ENCODE peak calls at places on chromosomes 5 and 9, in eight cellular contexts. H, F, L, C, E, A, D and B are unnamed samples.

GRCh38 chr5:82749453-82749852 is 327.7 kb downstream of the TMEM167A start:
- DNase-seq in H (no peak), F (peak; percentile 81), L (peak; percentile 68), C (no peak), E (no peak), A (no peak), D (no peak), B (no peak)

GRCh38 chr5:147504001-147504400 is 5.9 kb downstream of the DPYSL3 start:
- DNase-seq in H (peak; percentile 27), F (peak; percentile 76), L (no peak), C (no peak), E (no peak), A (no peak), D (no peak), B (no peak)

GRCh38 chr5:8192840-8193239 is 323.9 kb downstream of the MTRR start:
- DNase-seq in H (no peak), F (no peak), L (no peak), C (no peak), E (no peak), A (no peak), D (no peak), B (no peak)

GRCh38 chr9:22682536-22683392 is 236.1 kb downstream of the DMRTA1 start:
- DNase-seq in H (peak; percentile 56), F (peak; percentile 4), L (no peak), C (no peak), E (peak; percentile 73), A (no peak), D (no peak), B (no peak)

GRCh38 chr5:77282337-77283027 is 72.0 kb downstream of the PDE8B start:
- DNase-seq in H (no peak), F (peak; percentile 31), L (no peak), C (peak; percentile 39), E (no peak), A (no peak), D (no peak), B (no peak)

GRCh38 chr9:92425578-92425977 is 1.3 kb upstream of the OMD start:
- DNase-seq in H (no peak), F (peak; percentile 35), L (no peak), C (no peak), E (no peak), A (no peak), D (no peak), B (no peak)

GRCh38 chr9:124285903-124286291 is 28.1 kb downstream of the NEK6 start:
- DNase-seq in H (peak; percentile 64), F (peak; percentile 98), L (no peak), C (no peak), E (no peak), A (no peak), D (no peak), B (no peak)

GRCh38 chr5:153276151-153276550 is 214.3 kb upstream of the GRIA1 start:
- DNase-seq in H (no peak), F (peak; percentile 60), L (peak; percentile 55), C (no peak), E (no peak), A (no peak), D (no peak), B (peak; percentile 46)

GRCh38 chr5:66529704-66530103 is 66.5 kb upstream of the MAST4 start:
- DNase-seq in H (no peak), F (no peak), L (no peak), C (no peak), E (no peak), A (no peak), D (no peak), B (no peak)

GRCh38 chr9:130921923-130922662 is 17.0 kb downstream of the FIBCD1 start:
- DNase-seq in H (no peak), F (no peak), L (no peak), C (no peak), E (no peak), A (no peak), D (no peak), B (no peak)

GRCh38 chr5:66829826-66830225 is 233.6 kb downstream of the MAST4 start:
- DNase-seq in H (no peak), F (peak; percentile 92), L (no peak), C (no peak), E (no peak), A (no peak), D (no peak), B (no peak)

GRCh38 chr9:93965830-93966577 is 10.8 kb upstream of the BARX1 start:
- DNase-seq in H (no peak), F (no peak), L (no peak), C (no peak), E (no peak), A (no peak), D (no peak), B (no peak)

GRCh38 chr9:70679845-70680244 is 265.4 kb upstream of the KLF9 start:
- DNase-seq in H (no peak), F (peak; percentile 65), L (no peak), C (no peak), E (no peak), A (no peak), D (no peak), B (no peak)

GRCh38 chr5:107418071-107418470 is 252.7 kb downstream of the EFNA5 start:
- DNase-seq in H (no peak), F (no peak), L (no peak), C (no peak), E (no peak), A (no peak), D (no peak), B (no peak)